ENCODE peak calls at places on chromosomes 11 and 22, in eight cellular contexts. One of them, this sample, is unnamed. For H3K4me1, the result is how much of the 10 kb centered on the place peaks cover.

GRCh38 chr22:19292262-19293230 is 1.0 kb upstream of the CLTCL1 start:
- DNase-seq in endodermal cell: peak
- DNase-seq in pancreas: peak
- DNase-seq in prostate gland: peak
- DNase-seq in gastrocnemius medialis: peak
- DNase-seq in transverse colon: peak
- DNase-seq in sigmoid colon: no peak
- DNase-seq in IMR-90: no peak
- DNase-seq in this sample: peak

GRCh38 chr22:21698430-21699329 is 32.9 kb downstream of the PPIL2 start:
- DNase-seq in endodermal cell: peak
- DNase-seq in pancreas: no peak
- DNase-seq in prostate gland: no peak
- DNase-seq in gastrocnemius medialis: peak
- DNase-seq in transverse colon: no peak
- DNase-seq in sigmoid colon: no peak
- DNase-seq in IMR-90: no peak
- DNase-seq in this sample: peak

GRCh38 chr11:30015725-30016449 is 943 bp downstream of the KCNA4 start:
- DNase-seq in endodermal cell: no peak
- DNase-seq in pancreas: no peak
- DNase-seq in prostate gland: no peak
- DNase-seq in gastrocnemius medialis: no peak
- DNase-seq in transverse colon: no peak
- DNase-seq in sigmoid colon: no peak
- DNase-seq in IMR-90: no peak
- DNase-seq in this sample: no peak

GRCh38 chr11:61294717-61295595 is at the start of gene VWCE:
- DNase-seq in endodermal cell: peak
- DNase-seq in pancreas: peak
- DNase-seq in prostate gland: peak
- DNase-seq in gastrocnemius medialis: no peak
- DNase-seq in transverse colon: peak
- DNase-seq in sigmoid colon: peak
- DNase-seq in IMR-90: peak
- DNase-seq in this sample: peak

GRCh38 chr11:14179126-14179820 is 179.7 kb downstream of the RRAS2 start:
- DNase-seq in endodermal cell: no peak
- DNase-seq in pancreas: no peak
- DNase-seq in prostate gland: no peak
- DNase-seq in gastrocnemius medialis: no peak
- DNase-seq in transverse colon: no peak
- DNase-seq in sigmoid colon: no peak
- DNase-seq in IMR-90: peak
- DNase-seq in this sample: peak

GRCh38 chr22:38882972-38883622 is 11.1 kb upstream of the CBX6 start:
- DNase-seq in endodermal cell: no peak
- DNase-seq in pancreas: no peak
- DNase-seq in prostate gland: no peak
- DNase-seq in gastrocnemius medialis: no peak
- DNase-seq in transverse colon: no peak
- DNase-seq in sigmoid colon: no peak
- DNase-seq in IMR-90: no peak
- DNase-seq in this sample: no peak

GRCh38 chr22:41574847-41575381 is 14.1 kb downstream of the CSDC2 start:
- DNase-seq in endodermal cell: no peak
- DNase-seq in pancreas: no peak
- DNase-seq in prostate gland: no peak
- DNase-seq in gastrocnemius medialis: no peak
- DNase-seq in transverse colon: peak
- DNase-seq in sigmoid colon: peak
- DNase-seq in IMR-90: peak
- DNase-seq in this sample: peak

GRCh38 chr11:12330491-12331231 is 46.7 kb upstream of the PARVA start:
- DNase-seq in endodermal cell: peak
- DNase-seq in pancreas: no peak
- DNase-seq in prostate gland: no peak
- DNase-seq in gastrocnemius medialis: no peak
- DNase-seq in transverse colon: no peak
- DNase-seq in sigmoid colon: no peak
- DNase-seq in IMR-90: peak
- DNase-seq in this sample: no peak

GRCh38 chr11:123475478-123475877 is 45.4 kb downstream of the GRAMD1B start:
- DNase-seq in endodermal cell: peak
- DNase-seq in pancreas: no peak
- DNase-seq in prostate gland: no peak
- DNase-seq in gastrocnemius medialis: no peak
- DNase-seq in transverse colon: no peak
- DNase-seq in sigmoid colon: peak
- DNase-seq in IMR-90: peak
- DNase-seq in this sample: no peak

GRCh38 chr22:49923445-49923844 is 5.0 kb downstream of the CRELD2 start:
- DNase-seq in endodermal cell: no peak
- DNase-seq in pancreas: no peak
- DNase-seq in prostate gland: no peak
- DNase-seq in gastrocnemius medialis: no peak
- DNase-seq in transverse colon: no peak
- DNase-seq in sigmoid colon: no peak
- DNase-seq in IMR-90: peak
- DNase-seq in this sample: no peak

GRCh38 chr11:3182462-3182852 is 17.3 kb upstream of the OSBPL5 start:
- DNase-seq in endodermal cell: no peak
- DNase-seq in pancreas: no peak
- DNase-seq in prostate gland: no peak
- DNase-seq in gastrocnemius medialis: no peak
- DNase-seq in transverse colon: no peak
- DNase-seq in sigmoid colon: peak
- DNase-seq in IMR-90: no peak
- DNase-seq in this sample: no peak

GRCh38 chr11:27688076-27688475 is 12.2 kb downstream of the BDNF start:
- DNase-seq in endodermal cell: peak
- DNase-seq in pancreas: no peak
- DNase-seq in prostate gland: no peak
- DNase-seq in gastrocnemius medialis: no peak
- DNase-seq in transverse colon: no peak
- DNase-seq in sigmoid colon: no peak
- DNase-seq in IMR-90: no peak
- DNase-seq in this sample: no peak

GRCh38 chr11:5196731-5197130 is 3.8 kb downstream of the OR51V1 start:
- DNase-seq in endodermal cell: no peak
- DNase-seq in pancreas: no peak
- DNase-seq in prostate gland: no peak
- DNase-seq in gastrocnemius medialis: no peak
- DNase-seq in transverse colon: no peak
- DNase-seq in sigmoid colon: no peak
- DNase-seq in IMR-90: peak
- DNase-seq in this sample: no peak

GRCh38 chr11:2072551-2073261 is 66.5 kb downstream of the IGF2 start:
- DNase-seq in endodermal cell: no peak
- DNase-seq in pancreas: no peak
- DNase-seq in prostate gland: no peak
- DNase-seq in gastrocnemius medialis: no peak
- DNase-seq in transverse colon: no peak
- DNase-seq in sigmoid colon: no peak
- DNase-seq in IMR-90: peak
- DNase-seq in this sample: no peak

DNA sequence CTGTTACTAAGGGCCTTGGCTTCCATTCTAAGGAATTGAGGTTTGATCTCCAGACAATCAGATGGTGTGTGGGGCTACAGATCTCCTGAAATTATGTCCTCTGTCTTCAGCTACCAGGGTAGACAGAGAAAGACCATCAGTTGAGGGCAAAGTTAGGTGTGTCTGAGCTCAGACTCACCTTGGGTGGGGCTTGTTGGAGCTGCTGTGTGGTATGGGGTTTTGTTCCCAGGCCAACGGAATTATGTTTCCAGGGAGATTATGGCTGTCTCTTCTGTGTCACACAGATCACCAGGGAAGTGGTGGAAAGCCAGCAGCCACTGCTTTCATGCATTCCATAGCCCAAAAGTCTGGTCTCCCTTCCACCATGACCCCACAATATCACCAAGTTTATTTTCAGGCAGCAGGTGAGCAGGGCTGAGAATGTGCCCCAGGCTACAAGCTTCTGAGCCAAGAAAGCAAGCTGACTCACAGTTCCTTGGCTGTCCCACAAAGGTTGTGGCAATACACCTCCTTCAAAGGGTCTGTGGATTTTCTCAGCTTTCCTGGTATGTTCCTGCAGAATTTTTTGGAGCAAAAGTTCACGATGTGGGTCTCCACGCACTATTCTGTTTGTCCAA is 714.9 kb downstream of the LUZP2 start:
- DNase-seq in endodermal cell: no peak
- DNase-seq in pancreas: no peak
- DNase-seq in prostate gland: no peak
- DNase-seq in gastrocnemius medialis: no peak
- DNase-seq in transverse colon: no peak
- DNase-seq in sigmoid colon: no peak
- DNase-seq in IMR-90: no peak
- DNase-seq in this sample: no peak
- TF ChIP-seq CTCF in endodermal cell: no peak
- TF ChIP-seq CTCF in pancreas: no peak
- TF ChIP-seq CTCF in prostate gland: no peak
- TF ChIP-seq CTCF in gastrocnemius medialis: no peak
- TF ChIP-seq CTCF in transverse colon: no peak
- TF ChIP-seq CTCF in sigmoid colon: no peak
- TF ChIP-seq CTCF in IMR-90: no peak
- TF ChIP-seq CTCF in this sample: no peak

GRCh38 chr22:44678980-44679647 is 22.9 kb upstream of the PRR5 start:
- DNase-seq in endodermal cell: no peak
- DNase-seq in pancreas: no peak
- DNase-seq in prostate gland: no peak
- DNase-seq in gastrocnemius medialis: no peak
- DNase-seq in transverse colon: no peak
- DNase-seq in sigmoid colon: no peak
- DNase-seq in IMR-90: no peak
- DNase-seq in this sample: no peak

GRCh38 chr22:44680481-44680894 is 21.5 kb upstream of the PRR5 start:
- DNase-seq in endodermal cell: no peak
- DNase-seq in pancreas: no peak
- DNase-seq in prostate gland: no peak
- DNase-seq in gastrocnemius medialis: no peak
- DNase-seq in transverse colon: no peak
- DNase-seq in sigmoid colon: no peak
- DNase-seq in IMR-90: no peak
- DNase-seq in this sample: no peak

GRCh38 chr22:44678245-44678979 is 23.6 kb upstream of the PRR5 start:
- DNase-seq in endodermal cell: no peak
- DNase-seq in pancreas: no peak
- DNase-seq in prostate gland: no peak
- DNase-seq in gastrocnemius medialis: no peak
- DNase-seq in transverse colon: no peak
- DNase-seq in sigmoid colon: no peak
- DNase-seq in IMR-90: no peak
- DNase-seq in this sample: no peak

GRCh38 chr22:44677299-44678244 is 24.4 kb upstream of the PRR5 start:
- DNase-seq in endodermal cell: no peak
- DNase-seq in pancreas: no peak
- DNase-seq in prostate gland: no peak
- DNase-seq in gastrocnemius medialis: no peak
- DNase-seq in transverse colon: no peak
- DNase-seq in sigmoid colon: no peak
- DNase-seq in IMR-90: no peak
- DNase-seq in this sample: no peak

DNA sequence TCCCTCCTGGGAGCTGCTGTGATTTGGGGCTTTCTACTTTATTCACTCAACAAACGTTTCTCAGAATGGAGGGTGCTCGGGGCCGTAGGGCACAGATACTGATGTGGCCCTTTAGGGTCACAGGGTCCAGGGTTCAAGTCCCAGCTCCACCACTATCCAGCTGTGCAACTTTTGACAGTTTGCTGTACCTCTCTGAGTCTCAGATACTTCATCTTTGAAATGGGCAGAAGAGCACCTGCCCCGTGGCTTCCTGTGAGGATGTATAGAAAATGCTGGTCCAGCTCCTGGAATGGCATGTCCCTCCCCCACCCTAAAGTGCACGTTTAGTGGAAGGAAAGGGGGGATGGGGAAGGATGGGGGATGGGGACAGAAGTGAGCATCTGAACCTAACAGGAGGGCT is 21.9 kb upstream of the PRR5 start:
- DNase-seq in endodermal cell: no peak
- DNase-seq in pancreas: no peak
- DNase-seq in prostate gland: no peak
- DNase-seq in gastrocnemius medialis: no peak
- DNase-seq in transverse colon: no peak
- DNase-seq in sigmoid colon: no peak
- DNase-seq in IMR-90: no peak
- DNase-seq in this sample: no peak
- H3K4me1 ChIP-seq in endodermal cell: under half
- H3K4me1 ChIP-seq in pancreas: under half
- H3K4me1 ChIP-seq in prostate gland: under half
- H3K4me1 ChIP-seq in gastrocnemius medialis: under half
- H3K4me1 ChIP-seq in transverse colon: under half
- H3K4me1 ChIP-seq in sigmoid colon: under half
- H3K4me1 ChIP-seq in IMR-90: under half
- H3K4me1 ChIP-seq in this sample: under half

GRCh38 chr11:64803163-64803845 is at the start of gene MAP4K2:
- DNase-seq in endodermal cell: peak
- DNase-seq in pancreas: peak
- DNase-seq in prostate gland: peak
- DNase-seq in gastrocnemius medialis: peak
- DNase-seq in transverse colon: peak
- DNase-seq in sigmoid colon: peak
- DNase-seq in IMR-90: peak
- DNase-seq in this sample: peak
- TF ChIP-seq CTCF in endodermal cell: peak
- TF ChIP-seq CTCF in pancreas: no peak
- TF ChIP-seq CTCF in prostate gland: peak
- TF ChIP-seq CTCF in gastrocnemius medialis: no peak
- TF ChIP-seq CTCF in transverse colon: peak
- TF ChIP-seq CTCF in sigmoid colon: no peak
- TF ChIP-seq CTCF in IMR-90: peak
- TF ChIP-seq CTCF in this sample: peak

DNA sequence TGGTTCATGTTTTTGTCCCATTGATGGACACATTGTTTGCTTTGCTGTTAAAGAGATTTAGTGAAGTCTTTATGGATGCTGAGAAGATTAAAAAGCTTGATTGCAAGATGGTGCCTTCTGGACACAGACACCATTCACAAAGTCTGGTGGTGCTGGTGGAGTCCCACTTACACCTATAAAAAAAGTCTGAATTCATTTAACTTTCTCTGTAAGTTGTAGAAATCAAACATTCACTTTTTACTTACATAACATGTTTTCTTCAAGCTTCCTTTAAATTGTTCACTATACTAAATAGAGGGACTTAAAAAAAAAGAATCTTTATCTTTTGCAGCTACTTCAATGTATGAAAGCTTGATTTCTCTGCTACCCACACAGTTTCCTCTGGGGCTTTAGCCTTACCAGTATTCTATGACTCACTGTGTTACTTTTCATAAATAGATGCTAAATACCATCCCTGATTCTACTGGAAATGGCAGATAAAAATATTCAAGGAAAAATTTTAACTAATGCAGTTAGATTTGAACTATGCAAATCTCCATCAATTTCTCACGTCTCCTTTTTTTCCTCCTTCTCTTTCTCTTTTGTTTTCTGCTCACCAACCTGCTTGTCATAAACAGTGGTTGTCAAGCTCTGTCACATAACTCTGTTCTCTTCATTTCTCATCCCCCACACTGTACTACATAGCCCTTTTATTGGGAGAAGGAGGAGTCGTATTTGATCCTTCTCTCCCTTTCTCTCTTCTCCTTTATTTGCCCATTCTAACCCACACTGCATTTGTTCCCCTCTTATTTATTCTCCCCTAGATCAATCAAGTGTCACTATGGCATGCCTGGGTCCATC is 89.7 kb downstream of the FAM76B start:
- DNase-seq in endodermal cell: no peak
- DNase-seq in pancreas: no peak
- DNase-seq in prostate gland: no peak
- DNase-seq in gastrocnemius medialis: no peak
- DNase-seq in transverse colon: no peak
- DNase-seq in sigmoid colon: no peak
- DNase-seq in IMR-90: peak
- DNase-seq in this sample: no peak
- H3K4me1 ChIP-seq in endodermal cell: under half
- H3K4me1 ChIP-seq in pancreas: under half
- H3K4me1 ChIP-seq in prostate gland: under half
- H3K4me1 ChIP-seq in gastrocnemius medialis: under half
- H3K4me1 ChIP-seq in transverse colon: under half
- H3K4me1 ChIP-seq in sigmoid colon: under half
- H3K4me1 ChIP-seq in IMR-90: under half
- H3K4me1 ChIP-seq in this sample: under half

This sample was measured in uterus.